ENCODE peak calls at places on chromosomes 16 and 17, in six cellular contexts. U is kidney tubule cell; P is H9; Y is adrenal gland; S is SW480; W is CD8-positive, alpha-beta T cell. B is an unnamed sample.

GRCh38 chr16:26382607-26383006 is 684.1 kb upstream of the C16orf82 start:
- DNase-seq in U (no peak), P (no peak), Y (no peak), S (no peak), W (no peak), B (no peak)

GRCh38 chr16:67431077-67431804 is at the start of gene HSD11B2:
- DNase-seq in U (peak; percentile 71), P (peak; percentile 81), Y (peak; percentile 65), S (peak; percentile 67), W (no peak), B (peak; percentile 85)

GRCh38 chr16:30925646-30926332 is 2.4 kb downstream of the FBXL19 start:
- DNase-seq in U (no peak), P (no peak), Y (no peak), S (no peak), W (no peak), B (no peak)

GRCh38 chr17:50834126-50834785 is 1.1 kb upstream of the WFIKKN2 start:
- DNase-seq in U (no peak), P (peak; percentile 31), Y (no peak), S (no peak), W (no peak), B (no peak)

GRCh38 chr16:50367777-50368409 is 895 bp downstream of the BRD7 start:
- DNase-seq in U (peak; percentile 20), P (no peak), Y (no peak), S (no peak), W (no peak), B (no peak)

GRCh38 chr17:71830916-71831315 is 289.9 kb upstream of the SOX9 start:
- DNase-seq in U (no peak), P (peak; percentile 82), Y (no peak), S (no peak), W (no peak), B (peak; percentile 86)

GRCh38 chr17:57692770-57693169 is 52.3 kb downstream of the CCDC182 start:
- DNase-seq in U (no peak), P (no peak), Y (no peak), S (no peak), W (no peak), B (no peak)

GRCh38 chr17:51128089-51128488 is 7.4 kb upstream of the SPAG9 start:
- DNase-seq in U (no peak), P (peak; percentile 39), Y (no peak), S (no peak), W (no peak), B (no peak)

GRCh38 chr17:72878975-72879660 is 213.4 kb downstream of the SLC39A11 start:
- DNase-seq in U (no peak), P (no peak), Y (no peak), S (no peak), W (no peak), B (no peak)

GRCh38 chr17:17685775-17686291 is 4.6 kb downstream of the RAI1 start:
- DNase-seq in U (peak; percentile 93), P (peak; percentile 63), Y (peak; percentile 85), S (peak; percentile 74), W (no peak), B (peak; percentile 93)

GRCh38 chr17:40646791-40647548 is 648 bp downstream of the SMARCE1 start:
- DNase-seq in U (peak; percentile 6), P (no peak), Y (peak; percentile 25), S (peak; percentile 32), W (no peak), B (peak; percentile 78)

GRCh38 chr16:89565506-89566372 is 5.3 kb downstream of the RPL13 start:
- DNase-seq in U (peak; percentile 80), P (peak; percentile 85), Y (peak; percentile 58), S (peak; percentile 64), W (peak; percentile 16), B (peak; percentile 81)

GRCh38 chr17:50817142-50817751 is 18.1 kb upstream of the WFIKKN2 start:
- DNase-seq in U (no peak), P (peak; percentile 71), Y (peak; percentile 44), S (no peak), W (peak; percentile 48), B (peak; percentile 76)

GRCh38 chr17:81039854-81040758 is 5.2 kb downstream of the BAIAP2 start:
- DNase-seq in U (peak; percentile 55), P (no peak), Y (no peak), S (peak; percentile 64), W (no peak), B (peak; percentile 89)

GRCh38 chr17:72413077-72414031 is 292.5 kb downstream of the SOX9 start:
- DNase-seq in U (no peak), P (no peak), Y (no peak), S (peak; percentile 100), W (no peak), B (no peak)

GRCh38 chr17:77865109-77865611 is 93.3 kb upstream of the TNRC6C start:
- DNase-seq in U (no peak), P (no peak), Y (no peak), S (no peak), W (no peak), B (no peak)

GRCh38 chr16:53530046-53530445 is 27.0 kb upstream of the AKTIP start:
- DNase-seq in U (no peak), P (no peak), Y (no peak), S (no peak), W (no peak), B (no peak)

GRCh38 chr16:58366247-58367031 is 25.8 kb upstream of the GINS3 start:
- DNase-seq in U (peak; percentile 77), P (no peak), Y (no peak), S (peak; percentile 61), W (no peak), B (no peak)

GRCh38 chr17:68594552-68594951 is 6.6 kb downstream of the FAM20A start:
- DNase-seq in U (no peak), P (peak; percentile 0), Y (no peak), S (no peak), W (no peak), B (no peak)

GRCh38 chr16:72242757-72243156 is 70.8 kb upstream of the PMFBP1 start:
- DNase-seq in U (no peak), P (no peak), Y (no peak), S (no peak), W (no peak), B (no peak)

GRCh38 chr17:33241390-33241789 is 51.7 kb downstream of the ASIC2 start:
- DNase-seq in U (peak; percentile 46), P (no peak), Y (no peak), S (no peak), W (no peak), B (no peak)

GRCh38 chr16:25035494-25036405 is 20.6 kb upstream of the ARHGAP17 start:
- DNase-seq in U (no peak), P (no peak), Y (no peak), S (no peak), W (no peak), B (no peak)

GRCh38 chr16:86222541-86222940 is 287.8 kb upstream of the FOXF1 start:
- DNase-seq in U (no peak), P (no peak), Y (no peak), S (no peak), W (no peak), B (no peak)

GRCh38 chr17:41581366-41582060 is 5.2 kb downstream of the KRT14 start:
- DNase-seq in U (no peak), P (no peak), Y (no peak), S (no peak), W (no peak), B (no peak)

GRCh38 chr16:46743232-46743719 is 4.9 kb downstream of the MYLK3 start:
- DNase-seq in U (peak; percentile 50), P (peak; percentile 40), Y (peak; percentile 18), S (no peak), W (no peak), B (peak; percentile 94)

GRCh38 chr17:43217614-43218087 is 6.0 kb downstream of the TMEM106A start:
- DNase-seq in U (no peak), P (no peak), Y (no peak), S (no peak), W (no peak), B (no peak)

GRCh38 chr16:81008151-81008789 is 1.3 kb downstream of the CENPN start:
- DNase-seq in U (no peak), P (no peak), Y (no peak), S (no peak), W (no peak), B (no peak)

GRCh38 chr16:20401066-20401465 is 3.5 kb downstream of the PDILT start:
- DNase-seq in U (peak; percentile 62), P (no peak), Y (no peak), S (no peak), W (no peak), B (no peak)

GRCh38 chr17:29241015-29241963 is 5.4 kb upstream of the CRYBA1 start:
- DNase-seq in U (peak; percentile 97), P (peak; percentile 77), Y (peak; percentile 89), S (peak; percentile 79), W (no peak), B (peak; percentile 96)

GRCh38 chr16:6335072-6335471 is 997.6 kb upstream of the RBFOX1 start:
- DNase-seq in U (peak; percentile 1), P (peak; percentile 66), Y (no peak), S (peak; percentile 5), W (no peak), B (peak; percentile 72)

GRCh38 chr16:3523281-3523680 is 22.5 kb downstream of the CLUAP1 start:
- DNase-seq in U (no peak), P (no peak), Y (no peak), S (no peak), W (no peak), B (peak; percentile 29)

GRCh38 chr16:64589836-64590235 is 532.0 kb downstream of the CDH11 start:
- DNase-seq in U (peak; percentile 1), P (no peak), Y (no peak), S (no peak), W (no peak), B (no peak)

GRCh38 chr17:22138861-22139469 is 446.6 kb downstream of the KCNJ18 start:
- DNase-seq in U (no peak), P (no peak), Y (no peak), S (no peak), W (no peak), B (no peak)

GRCh38 chr17:69908599-69909368 is 166.2 kb upstream of the KCNJ16 start:
- DNase-seq in U (no peak), P (no peak), Y (no peak), S (no peak), W (no peak), B (no peak)

GRCh38 chr16:10210979-10211378 is 28.8 kb upstream of the GRIN2A start:
- DNase-seq in U (no peak), P (no peak), Y (no peak), S (no peak), W (no peak), B (no peak)